ENCODE peak calls at places on chromosomes 16 and 17, in six cellular contexts. S is K562, X is brain microvascular endothelial cell, D is OCI-LY7, H is neural progenitor cell, Q is heart right ventricle. V is an unnamed sample. For H3K36me3, the result is how much of the 10 kb centered on the place peaks cover.

GRCh38 chr16:55499281-55499680 is 9.6 kb upstream of the LPCAT2 start:
- DNase-seq in S (peak), H (no peak), X (no peak), D (no peak), Q (no peak), V (no peak)

GRCh38 chr17:47999612-48000011 is 28.7 kb downstream of the CDK5RAP3 start:
- DNase-seq in X (no peak), H (no peak), D (no peak), S (no peak), Q (no peak), V (peak)

GRCh38 chr16:69397821-69398521 is 12.2 kb upstream of the TERF2 start:
- DNase-seq in H (peak), D (peak), S (no peak), Q (no peak), X (peak), V (peak)

GRCh38 chr16:14334366-14335105 is 263.4 kb downstream of the MRTFB start:
- DNase-seq in S (no peak), D (no peak), X (peak), H (no peak), Q (no peak), V (no peak)

GRCh38 chr16:27195068-27195741 is 8.1 kb upstream of the KDM8 start:
- DNase-seq in X (no peak), Q (no peak), H (no peak), D (no peak), S (no peak), V (no peak)

GRCh38 chr17:4003131-4003500 is 38.9 kb upstream of the ATP2A3 start:
- DNase-seq in S (no peak), H (no peak), Q (no peak), X (no peak), D (no peak), V (no peak)

GRCh38 chr16:72099377-72099818 is 5.8 kb downstream of the DHX38 start:
- DNase-seq in X (peak), Q (no peak), D (peak), S (peak), H (peak), V (peak)

GRCh38 chr17:79812969-79813825 is 16.3 kb upstream of the CBX8 start:
- DNase-seq in D (peak), H (peak), Q (no peak), X (no peak), S (peak), V (peak)

GRCh38 chr16:11213799-11214198 is 42.2 kb downstream of the SOCS1 start:
- DNase-seq in Q (no peak), D (no peak), H (no peak), X (no peak), S (no peak), V (no peak)

GRCh38 chr17:74337834-74338500 is 11.9 kb downstream of the KIF19 start:
- DNase-seq in D (no peak), Q (no peak), X (no peak), S (no peak), H (no peak), V (no peak)

GRCh38 chr17:55436224-55437164 is 14.9 kb upstream of the MMD start:
- DNase-seq in S (no peak), Q (no peak), D (no peak), X (no peak), H (no peak), V (peak)

GRCh38 chr16:30762991-30763725 is 1.0 kb downstream of the RNF40 start:
- DNase-seq in D (no peak), H (no peak), S (no peak), Q (no peak), X (no peak), V (no peak)

GRCh38 chr16:1911467-1912214 is 6.6 kb downstream of the HS3ST6 start:
- DNase-seq in S (no peak), Q (no peak), D (no peak), X (no peak), H (peak), V (no peak)

GRCh38 chr17:45120558-45120957 is 11.8 kb downstream of the PLCD3 start:
- DNase-seq in H (no peak), D (no peak), S (no peak), Q (no peak), X (no peak), V (no peak)

GRCh38 chr16:1221628-1222552 is 3.2 kb downstream of the TPSG1 start:
- DNase-seq in D (no peak), H (no peak), Q (no peak), X (no peak), S (no peak), V (peak)

GRCh38 chr17:39054111-39054645 is 87.0 kb upstream of the FBXO47 start:
- DNase-seq in H (no peak), D (no peak), Q (no peak), S (no peak), X (no peak), V (no peak)

GRCh38 chr17:8048736-8049135 is 9.9 kb downstream of the ALOX15B start:
- DNase-seq in Q (no peak), S (no peak), H (no peak), D (no peak), X (no peak), V (no peak)

GRCh38 chr17:17685775-17686291 is 4.6 kb downstream of the RAI1 start:
- DNase-seq in X (peak), H (no peak), S (no peak), D (no peak), Q (no peak), V (peak)

GRCh38 chr16:58249780-58250478 is 44.9 kb downstream of the PRSS54 start:
- DNase-seq in H (peak), D (peak), S (peak), Q (peak), X (peak), V (peak)

GRCh38 chr17:63542942-63543821 is 7.1 kb upstream of the DCAF7 start:
- DNase-seq in D (no peak), H (no peak), S (no peak), Q (no peak), X (no peak), V (no peak)

GRCh38 chr17:32497431-32498205 is 10.8 kb downstream of the CDK5R1 start:
- DNase-seq in D (no peak), X (no peak), Q (no peak), S (no peak), H (no peak), V (no peak)
- TF ChIP-seq CTCF in D (no peak), X (peak), Q (no peak), S (peak), H (peak), V (no peak)

GRCh38 chr17:57873261-57874057 is 23.6 kb upstream of the MRPS23 start:
- DNase-seq in Q (peak), S (no peak), D (no peak), H (no peak), X (no peak), V (no peak)

GRCh38 chr17:57874058-57874419 is 24.2 kb upstream of the MRPS23 start:
- DNase-seq in H (no peak), S (no peak), X (no peak), D (no peak), Q (no peak), V (no peak)

GRCh38 chr17:57875109-57876022 is 25.5 kb upstream of the MRPS23 start:
- DNase-seq in S (peak), Q (peak), X (peak), H (peak), D (no peak), V (peak)

GRCh38 chr17:57876023-57876865 is 26.4 kb upstream of the MRPS23 start:
- DNase-seq in S (no peak), H (no peak), X (no peak), D (peak), Q (no peak), V (no peak)

GRCh38 chr17:57874434-57875108 is 24.7 kb upstream of the MRPS23 start:
- DNase-seq in Q (peak), H (peak), D (no peak), X (peak), S (no peak), V (peak)
- H3K4me3 ChIP-seq in Q (peak), H (no peak), D (no peak), X (peak), S (no peak), V (peak)

DNA sequence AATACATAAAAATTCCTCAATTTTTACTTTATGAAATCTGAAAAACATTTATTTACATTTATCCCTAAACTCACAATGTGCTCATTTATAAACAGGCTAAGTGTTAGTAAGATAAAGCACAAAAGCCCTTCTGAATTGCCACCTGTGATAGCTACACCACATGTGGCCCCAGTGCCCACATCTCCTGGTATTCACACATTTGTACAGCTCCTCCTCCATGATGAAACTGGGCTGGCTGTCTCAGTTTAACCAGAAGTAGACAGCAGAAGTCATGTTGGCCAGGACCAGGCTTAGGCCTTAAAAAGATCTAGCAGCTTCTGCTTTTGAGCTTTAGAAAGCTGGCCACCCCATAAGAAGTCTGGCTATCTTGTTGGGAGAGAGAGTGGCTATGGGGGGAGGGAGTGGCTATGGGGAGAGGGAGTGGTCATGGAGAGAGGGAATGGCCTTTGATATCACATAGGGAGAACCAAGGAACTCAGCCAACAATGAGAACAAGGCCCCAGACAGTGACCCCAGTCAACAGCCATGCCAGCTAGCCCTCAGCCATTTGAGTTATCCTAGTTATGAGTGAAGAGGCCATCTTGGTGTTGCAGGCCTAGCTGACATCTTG is 47.4 kb downstream of the CEP95 start:
- DNase-seq in Q (no peak), X (no peak), H (no peak), D (no peak), S (peak), V (no peak)
- H3K36me3 ChIP-seq in Q (under half), X (half or more), H (under half), D (under half), S (under half), V (under half)

GRCh38 chr16:86593913-86594312 is 15.6 kb downstream of the FOXL1 start:
- DNase-seq in X (no peak), H (no peak), S (no peak), D (no peak), Q (no peak), V (no peak)

GRCh38 chr16:86597126-86597879 is 19.0 kb downstream of the FOXL1 start:
- DNase-seq in Q (no peak), S (no peak), H (no peak), X (no peak), D (no peak), V (no peak)

GRCh38 chr16:86595983-86596605 is 17.7 kb downstream of the FOXL1 start:
- DNase-seq in X (no peak), Q (no peak), S (no peak), D (no peak), H (no peak), V (no peak)

GRCh38 chr16:86597880-86598606 is 19.7 kb downstream of the FOXL1 start:
- DNase-seq in S (peak), X (no peak), D (no peak), Q (no peak), H (no peak), V (peak)

GRCh38 chr16:86594712-86595111 is 16.4 kb downstream of the FOXL1 start:
- DNase-seq in Q (no peak), S (no peak), H (no peak), X (no peak), D (no peak), V (no peak)
- TF ChIP-seq CTCF in Q (no peak), S (no peak), H (no peak), X (no peak), D (no peak), V (no peak)

GRCh38 chr17:58414596-58414997 is 2.7 kb downstream of the RNF43 start:
- DNase-seq in X (no peak), S (no peak), H (no peak), Q (no peak), D (no peak), V (no peak)

GRCh38 chr17:58415371-58416055 is 1.8 kb downstream of the RNF43 start:
- DNase-seq in Q (peak), S (no peak), H (peak), X (no peak), D (no peak), V (no peak)

GRCh38 chr17:58416937-58417299 is 416 bp downstream of the RNF43 start:
- DNase-seq in H (no peak), S (no peak), Q (no peak), D (no peak), X (no peak), V (no peak)

GRCh38 chr17:58417300-58418092 is at the start of gene RNF43:
- DNase-seq in H (peak), D (peak), S (peak), Q (peak), X (peak), V (peak)

DNA sequence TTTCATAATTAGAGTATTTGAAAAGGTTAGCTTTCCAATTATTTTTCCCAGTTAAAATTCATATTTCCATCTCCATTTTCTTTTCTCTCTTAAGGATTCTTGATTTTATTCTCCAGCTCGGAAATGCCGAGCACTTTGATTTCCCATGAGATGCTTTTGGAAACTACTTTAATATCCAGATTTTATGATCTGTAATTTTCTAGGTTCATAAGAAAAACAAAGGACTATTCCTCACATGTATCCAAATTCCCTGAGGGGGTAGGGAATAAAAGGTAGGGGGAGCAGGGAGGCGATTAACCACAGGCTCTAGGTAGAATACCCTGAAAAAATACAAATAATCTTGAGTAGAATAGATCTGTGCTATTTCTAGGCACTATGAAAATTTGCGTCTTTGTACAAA is 938 bp downstream of the RNF43 start:
- DNase-seq in X (no peak), H (no peak), Q (no peak), S (no peak), D (no peak), V (no peak)
- H3K4me3 ChIP-seq in X (no peak), H (peak), Q (peak), S (peak), D (no peak), V (no peak)

GRCh38 chr17:59008737-59009136 is 97.9 kb downstream of the TRIM37 start:
- DNase-seq in H (no peak), X (no peak), D (no peak), Q (no peak), S (no peak), V (no peak)
- H3K36me3 ChIP-seq in H (under half), X (under half), D (half or more), Q (under half), S (half or more), V (under half)